ENCODE peak calls at places on chromosomes 2 and 18, in eight cellular contexts. H is stimulated activated CD4-positive, alpha-beta T cell treated with anti-CD3 and anti-CD28 coated beads, TNF-alpha, amount 100 ng/mL, for 4 hours; N is skeletal muscle cell; Z is WERI-Rb-1; B is heart right ventricle; T is AG04450; M is Caco-2; X is stimulated activated naive CD8-positive, alpha-beta T cell treated with anti-CD3 and anti-CD28 coated beads, Interleukin-15, Interleukin-2, amounts not matched to agents 100 U/mL and 50 U/mL, for 24 hours. S is an unnamed sample.

GRCh38 chr2:134539946-134540345 is 178.9 kb downstream of the TMEM163 start:
- DNase-seq in H (no peak), N (no peak), Z (no peak), B (no peak), T (no peak), M (no peak), X (no peak), S (no peak)

GRCh38 chr2:226185613-226186211 is 613.9 kb downstream of the IRS1 start:
- DNase-seq in H (no peak), N (peak; percentile 88), Z (no peak), B (no peak), T (peak; percentile 93), M (no peak), X (no peak), S (no peak)

GRCh38 chr2:37842732-37843353 is 82.2 kb upstream of the RMDN2 start:
- DNase-seq in H (no peak), N (no peak), Z (no peak), B (no peak), T (no peak), M (no peak), X (no peak), S (no peak)

GRCh38 chr2:134408386-134408785 is 154.5 kb downstream of the MGAT5 start:
- DNase-seq in H (no peak), N (no peak), Z (no peak), B (no peak), T (no peak), M (no peak), X (no peak), S (no peak)

GRCh38 chr2:54092940-54093339 is 22.5 kb upstream of the ACYP2 start:
- DNase-seq in H (no peak), N (no peak), Z (no peak), B (no peak), T (no peak), M (no peak), X (no peak), S (no peak)

GRCh38 chr2:152440049-152440448 is 105.1 kb downstream of the FMNL2 start:
- DNase-seq in H (no peak), N (no peak), Z (no peak), B (no peak), T (no peak), M (no peak), X (no peak), S (no peak)

GRCh38 chr18:26546170-26546874 is 2.0 kb downstream of the KCTD1 start:
- DNase-seq in H (no peak), N (no peak), Z (no peak), B (no peak), T (no peak), M (no peak), X (no peak), S (no peak)

GRCh38 chr2:29293830-29294438 is 178.7 kb downstream of the CLIP4 start:
- DNase-seq in H (no peak), N (no peak), Z (no peak), B (no peak), T (no peak), M (peak; percentile 75), X (peak; percentile 25), S (no peak)

GRCh38 chr18:62326646-62327348 is 1.7 kb downstream of the TNFRSF11A start:
- DNase-seq in H (no peak), N (no peak), Z (no peak), B (no peak), T (no peak), M (no peak), X (no peak), S (no peak)

GRCh38 chr2:236177967-236178909 is 10.1 kb upstream of the GBX2 start:
- DNase-seq in H (no peak), N (no peak), Z (peak; percentile 85), B (peak; percentile 40), T (no peak), M (peak; percentile 87), X (peak; percentile 61), S (peak; percentile 41)

GRCh38 chr2:195863121-195863520 is 205.5 kb downstream of the DNAH7 start:
- DNase-seq in H (no peak), N (no peak), Z (no peak), B (no peak), T (no peak), M (no peak), X (no peak), S (no peak)

GRCh38 chr2:230975927-230976326 is 20.0 kb upstream of the SPATA3 start:
- DNase-seq in H (no peak), N (no peak), Z (no peak), B (no peak), T (no peak), M (no peak), X (no peak), S (no peak)

GRCh38 chr18:74631242-74632087 is 33.8 kb downstream of the ZNF407 start:
- DNase-seq in H (no peak), N (peak; percentile 45), Z (no peak), B (no peak), T (peak; percentile 58), M (no peak), X (no peak), S (no peak)

GRCh38 chr2:128237081-128237534 is 81.6 kb downstream of the HS6ST1 start:
- DNase-seq in H (no peak), N (no peak), Z (no peak), B (peak; percentile 25), T (no peak), M (no peak), X (no peak), S (no peak)

GRCh38 chr2:85826990-85827878 is 61.6 kb downstream of the ST3GAL5 start:
- DNase-seq in H (peak; percentile 64), N (no peak), Z (peak; percentile 69), B (peak; percentile 73), T (no peak), M (peak; percentile 82), X (peak; percentile 85), S (peak; percentile 70)

GRCh38 chr2:2577366-2577765 is 246.3 kb upstream of the MYT1L start:
- DNase-seq in H (no peak), N (no peak), Z (no peak), B (no peak), T (no peak), M (no peak), X (no peak), S (no peak)

S was measured in lung.